ENCODE peak calls at places on chromosomes 3 and 15, in four cellular contexts. K, X, J and L are unnamed samples.

GRCh38 chr3:146134348-146135117 is 26.5 kb downstream of the PLOD2 start:
- DNase-seq in K (no peak), X (no peak), J (no peak), L (no peak)

GRCh38 chr3:108051005-108051404 is 39.8 kb downstream of the CD47 start:
- DNase-seq in X (no peak), K (no peak), J (no peak), L (no peak)

GRCh38 chr3:159185443-159186050 is 383.7 kb downstream of the MFSD1 start:
- DNase-seq in K (no peak), J (no peak), X (no peak), L (no peak)

GRCh38 chr15:57635300-57635944 is 43.7 kb downstream of the MYZAP start:
- DNase-seq in K (no peak), J (no peak), X (no peak), L (no peak)

GRCh38 chr3:146136647-146137046 is 24.3 kb downstream of the PLOD2 start:
- DNase-seq in J (no peak), X (no peak), K (no peak), L (no peak)

GRCh38 chr3:45387636-45388348 is 584 bp upstream of the LARS2 start:
- DNase-seq in X (peak), J (no peak), K (no peak), L (no peak)

GRCh38 chr3:66153471-66153870 is 67.3 kb upstream of the SLC25A26 start:
- DNase-seq in J (no peak), X (no peak), K (no peak), L (no peak)

GRCh38 chr3:171616798-171617197 is 156.6 kb upstream of the TNIK start:
- DNase-seq in J (no peak), K (no peak), X (no peak), L (no peak)

GRCh38 chr15:31337352-31338031 is 10.9 kb downstream of the KLF13 start:
- DNase-seq in J (no peak), K (no peak), X (no peak), L (no peak)

GRCh38 chr15:100890850-100891249 is 11.2 kb downstream of the ALDH1A3 start:
- DNase-seq in X (no peak), J (no peak), K (no peak), L (no peak)

GRCh38 chr3:59424268-59425010 is 374.6 kb upstream of the CFAP20DC start:
- DNase-seq in K (peak), X (no peak), J (peak), L (no peak)

GRCh38 chr3:134650431-134651346 is at the start of gene KY:
- DNase-seq in J (no peak), X (peak), K (no peak), L (peak)

GRCh38 chr3:104018541-104018940 is 1348.2 kb upstream of the ALCAM start:
- DNase-seq in X (no peak), K (no peak), J (no peak), L (no peak)

GRCh38 chr3:42683875-42684593 is 1.3 kb upstream of the KLHL40 start:
- DNase-seq in X (peak), J (no peak), K (no peak), L (no peak)